ENCODE peak calls at places on chromosome 6, in seven cellular contexts. One of them, this sample, is unnamed.

GRCh38 chr6:5936611-5937010 is 70.1 kb downstream of the NRN1 start:
- DNase-seq in mesendoderm: no peak
- DNase-seq in left lung: no peak
- DNase-seq in substantia nigra: no peak
- DNase-seq in coronary artery: no peak
- DNase-seq in A549: no peak
- DNase-seq in HCT116: no peak
- DNase-seq in this sample: no peak

GRCh38 chr6:87909849-87910248 is 137.8 kb upstream of the SPACA1 start:
- DNase-seq in A549: no peak
- DNase-seq in mesendoderm: no peak
- DNase-seq in HCT116: no peak
- DNase-seq in left lung: no peak
- DNase-seq in substantia nigra: no peak
- DNase-seq in coronary artery: no peak
- DNase-seq in this sample: peak

GRCh38 chr6:2579789-2580570 is 170.7 kb downstream of the MYLK4 start:
- DNase-seq in A549: no peak
- DNase-seq in substantia nigra: no peak
- DNase-seq in left lung: no peak
- DNase-seq in HCT116: no peak
- DNase-seq in mesendoderm: no peak
- DNase-seq in coronary artery: no peak
- DNase-seq in this sample: no peak

GRCh38 chr6:53603381-53604121 is 58.6 kb upstream of the GCLC start:
- DNase-seq in A549: no peak
- DNase-seq in mesendoderm: no peak
- DNase-seq in substantia nigra: no peak
- DNase-seq in coronary artery: no peak
- DNase-seq in HCT116: no peak
- DNase-seq in left lung: no peak
- DNase-seq in this sample: no peak

GRCh38 chr6:30942338-30943060 is 1.7 kb downstream of the MUCL3 start:
- DNase-seq in left lung: peak
- DNase-seq in coronary artery: no peak
- DNase-seq in A549: peak
- DNase-seq in HCT116: peak
- DNase-seq in mesendoderm: peak
- DNase-seq in substantia nigra: no peak
- DNase-seq in this sample: peak

GRCh38 chr6:13355969-13356368 is 27.6 kb upstream of the TBC1D7 start:
- DNase-seq in HCT116: no peak
- DNase-seq in substantia nigra: no peak
- DNase-seq in mesendoderm: no peak
- DNase-seq in left lung: no peak
- DNase-seq in coronary artery: no peak
- DNase-seq in A549: no peak
- DNase-seq in this sample: peak

GRCh38 chr6:106870824-106871300 is 103.7 kb downstream of the CD24 start:
- DNase-seq in substantia nigra: no peak
- DNase-seq in mesendoderm: no peak
- DNase-seq in left lung: no peak
- DNase-seq in A549: peak
- DNase-seq in HCT116: no peak
- DNase-seq in coronary artery: no peak
- DNase-seq in this sample: no peak

GRCh38 chr6:24924956-24925355 is 10.8 kb downstream of the RIPOR2 start:
- DNase-seq in HCT116: no peak
- DNase-seq in coronary artery: no peak
- DNase-seq in left lung: no peak
- DNase-seq in substantia nigra: no peak
- DNase-seq in mesendoderm: peak
- DNase-seq in A549: no peak
- DNase-seq in this sample: no peak

GRCh38 chr6:1318036-1318435 is 6.1 kb downstream of the FOXQ1 start:
- DNase-seq in HCT116: no peak
- DNase-seq in coronary artery: no peak
- DNase-seq in left lung: no peak
- DNase-seq in substantia nigra: no peak
- DNase-seq in A549: no peak
- DNase-seq in mesendoderm: no peak
- DNase-seq in this sample: no peak

GRCh38 chr6:158817298-158818007 is 1.7 kb downstream of the EZR start:
- DNase-seq in mesendoderm: peak
- DNase-seq in A549: peak
- DNase-seq in HCT116: no peak
- DNase-seq in left lung: peak
- DNase-seq in substantia nigra: no peak
- DNase-seq in coronary artery: no peak
- DNase-seq in this sample: no peak

GRCh38 chr6:32832535-32832934 is 6.0 kb downstream of the TAP2 start:
- DNase-seq in A549: no peak
- DNase-seq in mesendoderm: no peak
- DNase-seq in HCT116: no peak
- DNase-seq in left lung: no peak
- DNase-seq in substantia nigra: no peak
- DNase-seq in coronary artery: no peak
- DNase-seq in this sample: no peak

GRCh38 chr6:134196568-134197301 is 121.2 kb downstream of the SGK1 start:
- DNase-seq in left lung: no peak
- DNase-seq in HCT116: no peak
- DNase-seq in coronary artery: no peak
- DNase-seq in mesendoderm: no peak
- DNase-seq in substantia nigra: no peak
- DNase-seq in A549: no peak
- DNase-seq in this sample: no peak

GRCh38 chr6:34391023-34391485 is 1.4 kb downstream of the NUDT3 start:
- DNase-seq in A549: peak
- DNase-seq in HCT116: no peak
- DNase-seq in mesendoderm: peak
- DNase-seq in left lung: peak
- DNase-seq in substantia nigra: peak
- DNase-seq in coronary artery: no peak
- DNase-seq in this sample: no peak

GRCh38 chr6:146543940-146544661 is 468 bp downstream of the RAB32 start:
- DNase-seq in A549: peak
- DNase-seq in substantia nigra: peak
- DNase-seq in HCT116: no peak
- DNase-seq in coronary artery: peak
- DNase-seq in left lung: peak
- DNase-seq in mesendoderm: peak
- DNase-seq in this sample: no peak

GRCh38 chr6:149037026-149037734 is 280.3 kb upstream of the TAB2 start:
- DNase-seq in mesendoderm: no peak
- DNase-seq in A549: no peak
- DNase-seq in HCT116: no peak
- DNase-seq in left lung: no peak
- DNase-seq in coronary artery: no peak
- DNase-seq in substantia nigra: no peak
- DNase-seq in this sample: no peak

GRCh38 chr6:38311201-38311600 is 328.5 kb downstream of the BTBD9 start:
- DNase-seq in left lung: no peak
- DNase-seq in coronary artery: no peak
- DNase-seq in HCT116: no peak
- DNase-seq in A549: no peak
- DNase-seq in substantia nigra: no peak
- DNase-seq in mesendoderm: no peak
- DNase-seq in this sample: no peak

GRCh38 chr6:169639653-169640278 is 62.1 kb downstream of the WDR27 start:
- DNase-seq in A549: no peak
- DNase-seq in coronary artery: no peak
- DNase-seq in left lung: no peak
- DNase-seq in HCT116: no peak
- DNase-seq in substantia nigra: no peak
- DNase-seq in mesendoderm: no peak
- DNase-seq in this sample: no peak

GRCh38 chr6:49556429-49556837 is 6.0 kb downstream of the C6orf141 start:
- DNase-seq in A549: peak
- DNase-seq in coronary artery: no peak
- DNase-seq in mesendoderm: peak
- DNase-seq in left lung: no peak
- DNase-seq in substantia nigra: no peak
- DNase-seq in HCT116: peak
- DNase-seq in this sample: peak

GRCh38 chr6:68975064-68975463 is 340.0 kb downstream of the ADGRB3 start:
- DNase-seq in A549: peak
- DNase-seq in mesendoderm: peak
- DNase-seq in substantia nigra: peak
- DNase-seq in left lung: no peak
- DNase-seq in HCT116: no peak
- DNase-seq in coronary artery: no peak
- DNase-seq in this sample: no peak

GRCh38 chr6:166008441-166009369 is 158.9 kb downstream of the TBXT start:
- DNase-seq in substantia nigra: no peak
- DNase-seq in coronary artery: no peak
- DNase-seq in HCT116: no peak
- DNase-seq in A549: peak
- DNase-seq in mesendoderm: peak
- DNase-seq in left lung: no peak
- DNase-seq in this sample: no peak

GRCh38 chr6:141252828-141253608 is 879.7 kb upstream of the GJE1 start:
- DNase-seq in coronary artery: no peak
- DNase-seq in left lung: no peak
- DNase-seq in substantia nigra: no peak
- DNase-seq in A549: no peak
- DNase-seq in HCT116: no peak
- DNase-seq in mesendoderm: no peak
- DNase-seq in this sample: no peak

GRCh38 chr6:113936093-113936934 is 34.6 kb downstream of the HDAC2 start:
- DNase-seq in substantia nigra: no peak
- DNase-seq in HCT116: peak
- DNase-seq in left lung: no peak
- DNase-seq in mesendoderm: peak
- DNase-seq in A549: peak
- DNase-seq in coronary artery: no peak
- DNase-seq in this sample: no peak

GRCh38 chr6:23173231-23173630 is 603.9 kb downstream of the HDGFL1 start:
- DNase-seq in left lung: no peak
- DNase-seq in coronary artery: no peak
- DNase-seq in HCT116: no peak
- DNase-seq in substantia nigra: no peak
- DNase-seq in mesendoderm: no peak
- DNase-seq in A549: no peak
- DNase-seq in this sample: peak

DNA sequence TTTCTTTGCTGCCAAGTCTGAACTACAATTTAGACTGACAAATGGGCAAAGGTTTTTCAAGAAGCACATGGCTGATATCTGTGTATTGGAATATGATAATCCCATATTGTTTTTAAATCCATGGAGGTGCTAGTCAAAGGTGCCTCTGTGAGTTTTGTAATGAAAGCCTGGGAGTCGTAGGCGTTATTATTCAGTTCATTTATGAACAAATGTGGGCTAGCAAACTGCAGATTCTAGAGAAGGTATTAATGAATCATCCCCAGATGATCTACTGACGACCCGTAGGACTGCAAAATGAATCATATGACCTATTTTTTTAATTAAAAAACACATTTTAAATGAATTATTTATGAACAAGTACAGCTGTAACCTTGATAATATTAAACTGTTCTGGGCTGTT is 1317.7 kb upstream of the MAP3K7 start:
- DNase-seq in coronary artery: no peak
- DNase-seq in HCT116: no peak
- DNase-seq in A549: no peak
- DNase-seq in left lung: no peak
- DNase-seq in substantia nigra: no peak
- DNase-seq in mesendoderm: no peak
- DNase-seq in this sample: no peak
- H3K27ac ChIP-seq in coronary artery: no peak
- H3K27ac ChIP-seq in HCT116: no peak
- H3K27ac ChIP-seq in A549: no peak
- H3K27ac ChIP-seq in left lung: no peak
- H3K27ac ChIP-seq in substantia nigra: no peak
- H3K27ac ChIP-seq in mesendoderm: no peak
- H3K27ac ChIP-seq in this sample: no peak

DNA sequence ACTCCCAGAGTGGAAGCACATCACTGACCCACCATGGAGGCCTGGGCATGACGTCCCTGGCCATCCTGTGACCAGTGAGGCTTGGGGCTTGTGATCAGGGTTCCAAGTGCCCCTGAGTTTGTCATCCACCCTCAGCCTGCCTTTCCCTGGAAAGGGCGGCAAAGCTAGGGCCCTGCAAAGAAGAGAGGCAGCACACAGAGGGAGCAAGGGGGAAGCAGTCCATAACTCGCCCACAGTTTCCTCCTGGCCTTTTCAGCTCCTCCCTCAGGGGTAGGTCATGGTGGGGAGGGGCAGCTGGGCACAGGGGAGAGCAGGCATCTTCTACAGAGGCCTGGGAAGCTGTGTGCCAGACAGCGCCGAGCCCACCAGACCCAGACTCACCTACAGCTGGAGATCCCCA is at the start of gene NCR2:
- DNase-seq in HCT116: no peak
- DNase-seq in left lung: no peak
- DNase-seq in A549: no peak
- DNase-seq in coronary artery: no peak
- DNase-seq in mesendoderm: no peak
- DNase-seq in substantia nigra: no peak
- DNase-seq in this sample: no peak
- H3K27ac ChIP-seq in HCT116: no peak
- H3K27ac ChIP-seq in left lung: no peak
- H3K27ac ChIP-seq in A549: no peak
- H3K27ac ChIP-seq in coronary artery: no peak
- H3K27ac ChIP-seq in mesendoderm: no peak
- H3K27ac ChIP-seq in substantia nigra: no peak
- H3K27ac ChIP-seq in this sample: no peak

GRCh38 chr6:80540700-80541099 is 434.2 kb downstream of the BCKDHB start:
- DNase-seq in A549: no peak
- DNase-seq in substantia nigra: no peak
- DNase-seq in mesendoderm: no peak
- DNase-seq in HCT116: no peak
- DNase-seq in left lung: no peak
- DNase-seq in coronary artery: no peak
- DNase-seq in this sample: no peak
- H3K27ac ChIP-seq in A549: no peak
- H3K27ac ChIP-seq in substantia nigra: no peak
- H3K27ac ChIP-seq in mesendoderm: no peak
- H3K27ac ChIP-seq in HCT116: peak
- H3K27ac ChIP-seq in left lung: no peak
- H3K27ac ChIP-seq in coronary artery: no peak
- H3K27ac ChIP-seq in this sample: peak

GRCh38 chr6:52503853-52504777 is 72.7 kb downstream of the TRAM2 start:
- DNase-seq in HCT116: peak
- DNase-seq in left lung: peak
- DNase-seq in substantia nigra: no peak
- DNase-seq in coronary artery: peak
- DNase-seq in mesendoderm: peak
- DNase-seq in A549: peak
- DNase-seq in this sample: peak

GRCh38 chr6:52503344-52503747 is 73.5 kb downstream of the TRAM2 start:
- DNase-seq in HCT116: no peak
- DNase-seq in substantia nigra: no peak
- DNase-seq in left lung: no peak
- DNase-seq in A549: peak
- DNase-seq in coronary artery: no peak
- DNase-seq in mesendoderm: peak
- DNase-seq in this sample: no peak

GRCh38 chr6:52504778-52505127 is 72.1 kb downstream of the TRAM2 start:
- DNase-seq in substantia nigra: no peak
- DNase-seq in coronary artery: no peak
- DNase-seq in mesendoderm: no peak
- DNase-seq in HCT116: no peak
- DNase-seq in A549: no peak
- DNase-seq in left lung: no peak
- DNase-seq in this sample: no peak

GRCh38 chr6:52500268-52501129 is 76.4 kb downstream of the TRAM2 start:
- DNase-seq in HCT116: no peak
- DNase-seq in coronary artery: no peak
- DNase-seq in mesendoderm: no peak
- DNase-seq in left lung: no peak
- DNase-seq in A549: no peak
- DNase-seq in substantia nigra: no peak
- DNase-seq in this sample: no peak

GRCh38 chr6:52502306-52503029 is 74.4 kb downstream of the TRAM2 start:
- DNase-seq in coronary artery: no peak
- DNase-seq in substantia nigra: no peak
- DNase-seq in A549: no peak
- DNase-seq in mesendoderm: no peak
- DNase-seq in left lung: no peak
- DNase-seq in HCT116: no peak
- DNase-seq in this sample: no peak
- H3K27ac ChIP-seq in coronary artery: no peak
- H3K27ac ChIP-seq in substantia nigra: no peak
- H3K27ac ChIP-seq in A549: peak
- H3K27ac ChIP-seq in mesendoderm: no peak
- H3K27ac ChIP-seq in left lung: no peak
- H3K27ac ChIP-seq in HCT116: no peak
- H3K27ac ChIP-seq in this sample: no peak

This sample was measured in epithelial cell of prostate.